ENCODE peak calls at places on chromosomes 4 and X, in five cellular contexts. One of them, this sample, is unnamed. For H3K4me1, the result is how much of the 10 kb centered on the place peaks cover.

GRCh38 chr4:41525129-41525528 is 12.8 kb upstream of the LIMCH1 start:
- ATAC-seq in CD4-positive, CD25-positive, alpha-beta regulatory T cell: no peak
- ATAC-seq in right lobe of liver: peak
- ATAC-seq in pancreas: peak
- ATAC-seq in body of pancreas: peak
- ATAC-seq in this sample: peak

GRCh38 chr4:165540206-165540865 is 161.5 kb downstream of the CPE start:
- ATAC-seq in CD4-positive, CD25-positive, alpha-beta regulatory T cell: no peak
- ATAC-seq in right lobe of liver: no peak
- ATAC-seq in pancreas: no peak
- ATAC-seq in body of pancreas: no peak
- ATAC-seq in this sample: no peak

GRCh38 chr4:48665555-48666186 is 114.4 kb downstream of the FRYL start:
- ATAC-seq in CD4-positive, CD25-positive, alpha-beta regulatory T cell: peak
- ATAC-seq in right lobe of liver: no peak
- ATAC-seq in pancreas: no peak
- ATAC-seq in body of pancreas: no peak
- ATAC-seq in this sample: no peak

GRCh38 chr4:2059726-2060577 is 825 bp downstream of the NAT8L start:
- ATAC-seq in CD4-positive, CD25-positive, alpha-beta regulatory T cell: no peak
- ATAC-seq in right lobe of liver: no peak
- ATAC-seq in pancreas: no peak
- ATAC-seq in body of pancreas: peak
- ATAC-seq in this sample: no peak

GRCh38 chrX:97102938-97103337 is 219.2 kb downstream of the RPA4 start:
- ATAC-seq in CD4-positive, CD25-positive, alpha-beta regulatory T cell: no peak
- ATAC-seq in right lobe of liver: no peak
- ATAC-seq in pancreas: no peak
- ATAC-seq in body of pancreas: no peak
- ATAC-seq in this sample: no peak

GRCh38 chr4:111631157-111631999 is 513.9 kb upstream of the FAM241A start:
- ATAC-seq in CD4-positive, CD25-positive, alpha-beta regulatory T cell: no peak
- ATAC-seq in right lobe of liver: peak
- ATAC-seq in pancreas: no peak
- ATAC-seq in body of pancreas: no peak
- ATAC-seq in this sample: no peak

GRCh38 chr4:86947494-86948120 is 12.8 kb downstream of the AFF1 start:
- ATAC-seq in CD4-positive, CD25-positive, alpha-beta regulatory T cell: no peak
- ATAC-seq in right lobe of liver: no peak
- ATAC-seq in pancreas: no peak
- ATAC-seq in body of pancreas: no peak
- ATAC-seq in this sample: no peak

GRCh38 chrX:21735753-21736127 is 22.2 kb downstream of the SMPX start:
- ATAC-seq in CD4-positive, CD25-positive, alpha-beta regulatory T cell: no peak
- ATAC-seq in right lobe of liver: no peak
- ATAC-seq in pancreas: no peak
- ATAC-seq in body of pancreas: no peak
- ATAC-seq in this sample: no peak

GRCh38 chr4:138681000-138681604 is 334.5 kb upstream of the NOCT start:
- ATAC-seq in CD4-positive, CD25-positive, alpha-beta regulatory T cell: peak
- ATAC-seq in right lobe of liver: peak
- ATAC-seq in pancreas: peak
- ATAC-seq in body of pancreas: peak
- ATAC-seq in this sample: peak

GRCh38 chr4:81635747-81636146 is 164.0 kb upstream of the RASGEF1B start:
- ATAC-seq in CD4-positive, CD25-positive, alpha-beta regulatory T cell: no peak
- ATAC-seq in right lobe of liver: peak
- ATAC-seq in pancreas: peak
- ATAC-seq in body of pancreas: peak
- ATAC-seq in this sample: no peak

GRCh38 chr4:138205531-138206233 is 36.5 kb downstream of the SLC7A11 start:
- ATAC-seq in CD4-positive, CD25-positive, alpha-beta regulatory T cell: no peak
- ATAC-seq in right lobe of liver: no peak
- ATAC-seq in pancreas: no peak
- ATAC-seq in body of pancreas: peak
- ATAC-seq in this sample: no peak

GRCh38 chr4:17781072-17781830 is at the start of gene FAM184B:
- ATAC-seq in CD4-positive, CD25-positive, alpha-beta regulatory T cell: no peak
- ATAC-seq in right lobe of liver: peak
- ATAC-seq in pancreas: no peak
- ATAC-seq in body of pancreas: peak
- ATAC-seq in this sample: no peak

GRCh38 chr4:7910721-7911015 is 29.0 kb downstream of the AFAP1 start:
- ATAC-seq in CD4-positive, CD25-positive, alpha-beta regulatory T cell: no peak
- ATAC-seq in right lobe of liver: no peak
- ATAC-seq in pancreas: no peak
- ATAC-seq in body of pancreas: no peak
- ATAC-seq in this sample: no peak

GRCh38 chrX:15903186-15903681 is 48.6 kb upstream of the AP1S2 start:
- ATAC-seq in CD4-positive, CD25-positive, alpha-beta regulatory T cell: peak
- ATAC-seq in right lobe of liver: peak
- ATAC-seq in pancreas: no peak
- ATAC-seq in body of pancreas: no peak
- ATAC-seq in this sample: no peak

GRCh38 chr4:23680616-23681518 is 209.0 kb downstream of the PPARGC1A start:
- ATAC-seq in CD4-positive, CD25-positive, alpha-beta regulatory T cell: no peak
- ATAC-seq in right lobe of liver: no peak
- ATAC-seq in pancreas: no peak
- ATAC-seq in body of pancreas: no peak
- ATAC-seq in this sample: no peak

GRCh38 chr4:47213539-47213938 is 182.2 kb downstream of the GABRB1 start:
- ATAC-seq in CD4-positive, CD25-positive, alpha-beta regulatory T cell: no peak
- ATAC-seq in right lobe of liver: no peak
- ATAC-seq in pancreas: no peak
- ATAC-seq in body of pancreas: no peak
- ATAC-seq in this sample: no peak

GRCh38 chr4:7806080-7806630 is 133.5 kb downstream of the AFAP1 start:
- ATAC-seq in CD4-positive, CD25-positive, alpha-beta regulatory T cell: no peak
- ATAC-seq in right lobe of liver: peak
- ATAC-seq in pancreas: peak
- ATAC-seq in body of pancreas: peak
- ATAC-seq in this sample: peak

GRCh38 chr4:166045457-166045856 is 172.4 kb downstream of the TLL1 start:
- ATAC-seq in CD4-positive, CD25-positive, alpha-beta regulatory T cell: no peak
- ATAC-seq in right lobe of liver: no peak
- ATAC-seq in pancreas: no peak
- ATAC-seq in body of pancreas: no peak
- ATAC-seq in this sample: no peak

GRCh38 chrX:74453178-74453577 is 31.9 kb downstream of the SLC16A2 start:
- ATAC-seq in CD4-positive, CD25-positive, alpha-beta regulatory T cell: no peak
- ATAC-seq in right lobe of liver: no peak
- ATAC-seq in pancreas: no peak
- ATAC-seq in body of pancreas: no peak
- ATAC-seq in this sample: no peak

GRCh38 chrX:38880460-38880859 is 79.2 kb downstream of the MID1IP1 start:
- ATAC-seq in CD4-positive, CD25-positive, alpha-beta regulatory T cell: no peak
- ATAC-seq in right lobe of liver: peak
- ATAC-seq in pancreas: peak
- ATAC-seq in body of pancreas: peak
- ATAC-seq in this sample: peak

GRCh38 chr4:39255266-39255665 is 72.9 kb downstream of the WDR19 start:
- ATAC-seq in CD4-positive, CD25-positive, alpha-beta regulatory T cell: no peak
- ATAC-seq in right lobe of liver: no peak
- ATAC-seq in pancreas: no peak
- ATAC-seq in body of pancreas: no peak
- ATAC-seq in this sample: no peak

GRCh38 chr4:74486905-74487304 is 42.0 kb downstream of the AREG start:
- ATAC-seq in CD4-positive, CD25-positive, alpha-beta regulatory T cell: no peak
- ATAC-seq in right lobe of liver: no peak
- ATAC-seq in pancreas: no peak
- ATAC-seq in body of pancreas: no peak
- ATAC-seq in this sample: no peak

GRCh38 chr4:125045311-125045710 is 269.4 kb upstream of the FAT4 start:
- ATAC-seq in CD4-positive, CD25-positive, alpha-beta regulatory T cell: no peak
- ATAC-seq in right lobe of liver: no peak
- ATAC-seq in pancreas: no peak
- ATAC-seq in body of pancreas: no peak
- ATAC-seq in this sample: no peak

GRCh38 chrX:71291381-71291780 is 7.9 kb downstream of the NONO start:
- ATAC-seq in CD4-positive, CD25-positive, alpha-beta regulatory T cell: no peak
- ATAC-seq in right lobe of liver: no peak
- ATAC-seq in pancreas: no peak
- ATAC-seq in body of pancreas: no peak
- ATAC-seq in this sample: no peak

GRCh38 chrX:149639568-149639967 is 8.0 kb upstream of the TMEM185A start:
- ATAC-seq in CD4-positive, CD25-positive, alpha-beta regulatory T cell: no peak
- ATAC-seq in right lobe of liver: no peak
- ATAC-seq in pancreas: no peak
- ATAC-seq in body of pancreas: no peak
- ATAC-seq in this sample: no peak

GRCh38 chr4:23068287-23068686 is 375.6 kb downstream of the GBA3 start:
- ATAC-seq in CD4-positive, CD25-positive, alpha-beta regulatory T cell: no peak
- ATAC-seq in right lobe of liver: no peak
- ATAC-seq in pancreas: no peak
- ATAC-seq in body of pancreas: no peak
- ATAC-seq in this sample: no peak

GRCh38 chr4:164023214-164023613 is 528.7 kb downstream of the TMA16 start:
- ATAC-seq in CD4-positive, CD25-positive, alpha-beta regulatory T cell: no peak
- ATAC-seq in right lobe of liver: no peak
- ATAC-seq in pancreas: no peak
- ATAC-seq in body of pancreas: no peak
- ATAC-seq in this sample: no peak

DNA sequence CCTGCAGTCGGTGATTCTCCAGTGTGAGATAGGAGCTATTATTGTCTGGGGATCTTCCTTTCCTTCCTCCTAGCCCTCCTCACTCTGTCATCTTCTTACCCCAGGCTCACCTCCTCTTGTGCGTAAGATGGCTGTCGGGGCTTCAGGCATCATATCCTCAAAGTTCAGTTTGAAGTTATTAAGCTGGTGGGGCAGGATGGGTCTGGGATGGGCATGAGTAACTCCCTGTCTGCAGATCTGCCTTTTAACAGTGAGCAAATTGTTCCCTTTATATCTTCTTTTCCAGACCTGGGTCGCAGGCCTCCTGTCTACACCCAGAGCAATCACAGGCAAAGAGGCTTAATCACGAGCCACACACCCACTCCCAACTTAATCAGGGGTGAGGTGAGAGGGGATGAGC is 900 bp upstream of the MTMR1 start:
- ATAC-seq in CD4-positive, CD25-positive, alpha-beta regulatory T cell: no peak
- ATAC-seq in right lobe of liver: no peak
- ATAC-seq in pancreas: no peak
- ATAC-seq in body of pancreas: no peak
- ATAC-seq in this sample: no peak
- H3K4me1 ChIP-seq in CD4-positive, CD25-positive, alpha-beta regulatory T cell: half or more
- H3K4me1 ChIP-seq in right lobe of liver: under half
- H3K4me1 ChIP-seq in pancreas: under half
- H3K4me1 ChIP-seq in body of pancreas: under half
- H3K4me1 ChIP-seq in this sample: under half

GRCh38 chr4:89212666-89213381 is 94.8 kb downstream of the GPRIN3 start:
- ATAC-seq in CD4-positive, CD25-positive, alpha-beta regulatory T cell: no peak
- ATAC-seq in right lobe of liver: no peak
- ATAC-seq in pancreas: peak
- ATAC-seq in body of pancreas: peak
- ATAC-seq in this sample: no peak

GRCh38 chr4:89215736-89216135 is 91.9 kb downstream of the GPRIN3 start:
- ATAC-seq in CD4-positive, CD25-positive, alpha-beta regulatory T cell: no peak
- ATAC-seq in right lobe of liver: no peak
- ATAC-seq in pancreas: no peak
- ATAC-seq in body of pancreas: no peak
- ATAC-seq in this sample: no peak

GRCh38 chr4:89214308-89214707 is 93.3 kb downstream of the GPRIN3 start:
- ATAC-seq in CD4-positive, CD25-positive, alpha-beta regulatory T cell: no peak
- ATAC-seq in right lobe of liver: no peak
- ATAC-seq in pancreas: no peak
- ATAC-seq in body of pancreas: no peak
- ATAC-seq in this sample: no peak

GRCh38 chr4:89216422-89216821 is 91.2 kb downstream of the GPRIN3 start:
- ATAC-seq in CD4-positive, CD25-positive, alpha-beta regulatory T cell: no peak
- ATAC-seq in right lobe of liver: no peak
- ATAC-seq in pancreas: no peak
- ATAC-seq in body of pancreas: no peak
- ATAC-seq in this sample: no peak

DNA sequence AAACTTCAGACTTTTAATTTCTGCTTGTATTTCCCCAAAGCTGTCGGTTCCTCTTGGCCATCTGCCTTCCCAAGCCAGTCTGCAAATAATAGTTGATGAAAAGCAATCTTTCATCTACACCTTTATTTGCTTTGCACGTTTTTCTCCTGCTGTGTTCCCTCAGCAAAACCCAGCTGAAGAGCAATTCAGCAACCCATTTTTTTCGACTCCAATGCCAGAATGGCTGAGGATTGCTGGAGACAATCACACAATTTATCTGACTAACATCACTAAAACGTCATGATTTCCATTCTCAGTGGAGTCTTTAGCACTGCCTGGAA is 94.3 kb downstream of the GPRIN3 start:
- ATAC-seq in CD4-positive, CD25-positive, alpha-beta regulatory T cell: no peak
- ATAC-seq in right lobe of liver: no peak
- ATAC-seq in pancreas: peak
- ATAC-seq in body of pancreas: peak
- ATAC-seq in this sample: no peak
- H3K4me1 ChIP-seq in CD4-positive, CD25-positive, alpha-beta regulatory T cell: under half
- H3K4me1 ChIP-seq in right lobe of liver: under half
- H3K4me1 ChIP-seq in pancreas: under half
- H3K4me1 ChIP-seq in body of pancreas: under half
- H3K4me1 ChIP-seq in this sample: under half

GRCh38 chrX:107684956-107685385 is 56.7 kb downstream of the PRPS1 start:
- ATAC-seq in CD4-positive, CD25-positive, alpha-beta regulatory T cell: no peak
- ATAC-seq in right lobe of liver: peak
- ATAC-seq in pancreas: peak
- ATAC-seq in body of pancreas: peak
- ATAC-seq in this sample: peak

GRCh38 chrX:107683931-107684330 is 55.6 kb downstream of the PRPS1 start:
- ATAC-seq in CD4-positive, CD25-positive, alpha-beta regulatory T cell: no peak
- ATAC-seq in right lobe of liver: no peak
- ATAC-seq in pancreas: no peak
- ATAC-seq in body of pancreas: no peak
- ATAC-seq in this sample: no peak

GRCh38 chrX:107686792-107687191 is 58.5 kb downstream of the PRPS1 start:
- ATAC-seq in CD4-positive, CD25-positive, alpha-beta regulatory T cell: no peak
- ATAC-seq in right lobe of liver: no peak
- ATAC-seq in pancreas: no peak
- ATAC-seq in body of pancreas: no peak
- ATAC-seq in this sample: no peak

GRCh38 chrX:107687445-107687844 is 59.1 kb downstream of the PRPS1 start:
- ATAC-seq in CD4-positive, CD25-positive, alpha-beta regulatory T cell: no peak
- ATAC-seq in right lobe of liver: no peak
- ATAC-seq in pancreas: no peak
- ATAC-seq in body of pancreas: no peak
- ATAC-seq in this sample: no peak

DNA sequence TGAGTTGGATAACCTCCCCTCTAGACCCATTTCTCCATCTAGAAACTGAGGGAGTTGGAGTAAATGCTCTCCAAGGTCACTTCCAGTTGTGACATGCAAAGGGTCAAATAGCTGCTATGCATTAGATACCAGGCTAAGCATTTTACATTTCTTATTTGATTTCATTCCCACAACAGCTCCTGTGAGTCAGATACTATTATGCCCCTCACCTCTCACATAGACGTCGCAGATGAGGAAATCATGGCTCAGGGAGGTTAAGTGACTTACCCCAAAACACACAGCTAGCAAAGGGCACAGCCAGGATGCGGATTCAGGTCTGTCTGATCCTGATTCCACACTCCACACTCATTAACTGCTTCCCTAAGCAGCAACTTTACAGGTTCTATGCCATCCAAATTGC is 57.7 kb downstream of the PRPS1 start:
- ATAC-seq in CD4-positive, CD25-positive, alpha-beta regulatory T cell: no peak
- ATAC-seq in right lobe of liver: no peak
- ATAC-seq in pancreas: no peak
- ATAC-seq in body of pancreas: no peak
- ATAC-seq in this sample: no peak
- H3K4me1 ChIP-seq in CD4-positive, CD25-positive, alpha-beta regulatory T cell: under half
- H3K4me1 ChIP-seq in right lobe of liver: under half
- H3K4me1 ChIP-seq in pancreas: under half
- H3K4me1 ChIP-seq in body of pancreas: half or more
- H3K4me1 ChIP-seq in this sample: under half

GRCh38 chrX:13938766-13939530 is 90.7 kb downstream of the GEMIN8 start:
- ATAC-seq in CD4-positive, CD25-positive, alpha-beta regulatory T cell: no peak
- ATAC-seq in right lobe of liver: no peak
- ATAC-seq in pancreas: no peak
- ATAC-seq in body of pancreas: no peak
- ATAC-seq in this sample: peak
- H3K4me1 ChIP-seq in CD4-positive, CD25-positive, alpha-beta regulatory T cell: under half
- H3K4me1 ChIP-seq in right lobe of liver: under half
- H3K4me1 ChIP-seq in pancreas: under half
- H3K4me1 ChIP-seq in body of pancreas: under half
- H3K4me1 ChIP-seq in this sample: under half